ENCODE peak calls at places on chromosomes 5 and 9, in nine cellular contexts. D, S, O, E, N, R, A, I and W are unnamed samples.

GRCh38 chr5:33423018-33423630 is 17.6 kb upstream of the TARS1 start:
- DNase-seq in D (no peak), S (peak; percentile 66), N (no peak), I (no peak), E (no peak), R (peak; percentile 39), O (no peak), A (no peak), W (no peak)

GRCh38 chr9:126112135-126112720 is 214.4 kb upstream of the MVB12B start:
- DNase-seq in A (no peak), R (no peak), S (no peak), E (no peak), N (no peak), O (no peak), D (no peak), I (no peak), W (no peak)

GRCh38 chr5:177105546-177106476 is 19.1 kb downstream of the FGFR4 start:
- DNase-seq in D (no peak), N (no peak), R (no peak), O (no peak), A (no peak), I (no peak), S (no peak), E (no peak), W (no peak)

GRCh38 chr5:132190161-132190817 is 37.4 kb downstream of the P4HA2 start:
- DNase-seq in S (peak; percentile 79), A (no peak), N (peak; percentile 53), I (no peak), R (peak; percentile 80), O (peak; percentile 65), E (no peak), D (no peak), W (no peak)

GRCh38 chr5:141100243-141100805 is at the start of gene PCDHB3:
- DNase-seq in O (peak; percentile 43), A (peak; percentile 33), E (no peak), D (no peak), S (peak; percentile 8), N (peak; percentile 28), R (peak; percentile 20), I (peak; percentile 71), W (no peak)

GRCh38 chr5:173243215-173243614 is 8.2 kb upstream of the NKX2-5 start:
- DNase-seq in A (no peak), R (no peak), S (no peak), D (no peak), O (no peak), I (no peak), N (no peak), E (no peak), W (no peak)

GRCh38 chr5:18375637-18376036 is 741.4 kb downstream of the TAF11L14 start:
- DNase-seq in I (no peak), S (no peak), E (no peak), R (no peak), N (no peak), O (no peak), D (no peak), A (no peak), W (no peak)

GRCh38 chr5:170809551-170809950 is 26.0 kb downstream of the GABRP start:
- DNase-seq in O (peak; percentile 16), E (no peak), I (no peak), D (no peak), R (peak; percentile 66), S (peak; percentile 72), N (no peak), A (peak; percentile 43), W (no peak)

GRCh38 chr5:74313896-74314295 is 326.6 kb downstream of the ENC1 start:
- DNase-seq in S (no peak), R (no peak), D (no peak), I (no peak), A (no peak), E (no peak), N (no peak), O (no peak), W (no peak)

GRCh38 chr5:36662291-36662851 is 56.0 kb downstream of the SLC1A3 start:
- DNase-seq in O (no peak), R (no peak), I (no peak), N (no peak), S (no peak), D (no peak), A (no peak), E (no peak), W (no peak)

GRCh38 chr5:109693535-109694152 is 3.9 kb downstream of the MAN2A1 start:
- DNase-seq in O (no peak), S (peak; percentile 41), A (no peak), R (no peak), D (no peak), N (no peak), I (no peak), E (no peak), W (no peak)
- H3K4me1 ChIP-seq in O (peaks cover 37% of the 10 kb centered on the region), S (no peaks in the 10 kb centered on the region), A (peaks cover 63% of the 10 kb centered on the region), R (peaks cover 28% of the 10 kb centered on the region), D (peaks cover 28% of the 10 kb centered on the region), N (no peaks in the 10 kb centered on the region), I (peaks cover 54% of the 10 kb centered on the region), E (no peaks in the 10 kb centered on the region), W (peaks cover 8% of the 10 kb centered on the region)

GRCh38 chr5:139788294-139788875 is 7.2 kb upstream of the PSD2 start:
- DNase-seq in E (no peak), A (no peak), N (no peak), O (no peak), I (no peak), R (no peak), D (no peak), S (no peak), W (peak; percentile 34)
- H3K4me3 ChIP-seq in E (peak overlapping the region; percentile 66), A (peak overlapping the region; percentile 2), N (peak overlapping the region; percentile 63), O (no peak overlapping the region), I (peak overlapping the region; percentile 80), R (peak overlapping the region; percentile 63), D (peak overlapping the region; percentile 70), S (no peak overlapping the region), W (no peak overlapping the region)

GRCh38 chr5:95738069-95738468 is 6.9 kb downstream of the RHOBTB3 start:
- DNase-seq in A (no peak), R (no peak), S (no peak), N (no peak), E (no peak), O (no peak), I (no peak), D (no peak), W (no peak)
- H3K4me1 ChIP-seq in A (peaks cover 68% of the 10 kb centered on the region), R (peaks cover 10% of the 10 kb centered on the region), S (peaks cover 23% of the 10 kb centered on the region), N (no peaks in the 10 kb centered on the region), E (no peaks in the 10 kb centered on the region), O (peaks cover 31% of the 10 kb centered on the region), I (peaks cover 54% of the 10 kb centered on the region), D (no peaks in the 10 kb centered on the region), W (peaks cover 15% of the 10 kb centered on the region)

DNA sequence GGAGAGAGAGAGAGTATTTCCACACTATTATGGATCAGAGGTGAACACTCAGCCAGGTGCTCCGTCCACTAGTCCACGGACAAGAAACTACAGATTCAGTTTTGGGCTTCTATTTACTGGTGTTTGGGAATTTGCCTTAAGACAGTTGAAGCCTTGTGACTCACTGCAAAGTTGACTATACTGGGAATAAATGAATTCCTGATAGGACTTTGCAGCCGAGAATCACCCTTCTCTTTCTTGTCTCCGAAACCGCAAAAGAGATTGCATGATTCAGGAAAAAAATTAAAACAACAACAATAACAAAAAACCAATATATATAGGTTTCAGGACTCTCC is 701 bp downstream of the TMEM171 start:
- DNase-seq in N (no peak), A (no peak), S (peak; percentile 24), R (no peak), D (no peak), O (no peak), I (no peak), E (no peak), W (no peak)
- H3K4me3 ChIP-seq in N (peak overlapping the region; percentile 31), A (no peak overlapping the region), S (peak overlapping the region; percentile 49), R (peak overlapping the region; percentile 45), D (no peak overlapping the region), O (no peak overlapping the region), I (peak overlapping the region; percentile 57), E (peak overlapping the region; percentile 48), W (no peak overlapping the region)

GRCh38 chr9:131707050-131707449 is 32.8 kb downstream of the RAPGEF1 start:
- DNase-seq in S (no peak), R (no peak), I (no peak), O (no peak), D (no peak), E (no peak), N (no peak), A (no peak), W (no peak)

GRCh38 chr9:131704195-131704983 is 35.5 kb downstream of the RAPGEF1 start:
- DNase-seq in R (no peak), S (no peak), O (no peak), E (no peak), N (no peak), A (no peak), D (no peak), I (no peak), W (no peak)

GRCh38 chr9:131706608-131706970 is 33.3 kb downstream of the RAPGEF1 start:
- DNase-seq in A (peak; percentile 56), R (no peak), I (no peak), N (no peak), D (no peak), E (no peak), O (no peak), S (no peak), W (no peak)

GRCh38 chr9:131702911-131703310 is 37.0 kb downstream of the RAPGEF1 start:
- DNase-seq in E (no peak), I (no peak), O (no peak), R (no peak), S (no peak), A (no peak), N (no peak), D (no peak), W (no peak)

GRCh38 chr9:131704988-131705387 is 34.9 kb downstream of the RAPGEF1 start:
- DNase-seq in I (no peak), E (no peak), O (no peak), N (no peak), A (no peak), S (no peak), R (no peak), D (no peak), W (no peak)
- H3K4me1 ChIP-seq in I (peaks cover 84% of the 10 kb centered on the region), E (no peaks in the 10 kb centered on the region), O (peaks cover 16% of the 10 kb centered on the region), N (no peaks in the 10 kb centered on the region), A (peaks cover 60% of the 10 kb centered on the region), S (peaks cover 24% of the 10 kb centered on the region), R (peaks cover 79% of the 10 kb centered on the region), D (peaks cover 30% of the 10 kb centered on the region), W (peaks cover 21% of the 10 kb centered on the region)

GRCh38 chr9:136197930-136198604 is 6.9 kb downstream of the LHX3 start:
- DNase-seq in N (no peak), O (no peak), A (no peak), S (no peak), D (no peak), E (no peak), R (no peak), I (no peak), W (no peak)
- H3K4me3 ChIP-seq in N (no peak overlapping the region), O (no peak overlapping the region), A (no peak overlapping the region), S (no peak overlapping the region), D (no peak overlapping the region), E (no peak overlapping the region), R (peak overlapping the region; percentile 36), I (no peak overlapping the region), W (no peak overlapping the region)

GRCh38 chr5:168362097-168362885 is 70.8 kb downstream of the WWC1 start:
- DNase-seq in I (no peak), R (no peak), A (no peak), S (no peak), E (no peak), D (no peak), O (no peak), N (no peak), W (no peak)
- H3K4me1 ChIP-seq in I (peaks cover 6% of the 10 kb centered on the region), R (peaks cover 81% of the 10 kb centered on the region), A (peaks cover 44% of the 10 kb centered on the region), S (peaks cover 3% of the 10 kb centered on the region), E (no peaks in the 10 kb centered on the region), D (no peaks in the 10 kb centered on the region), O (no peaks in the 10 kb centered on the region), N (no peaks in the 10 kb centered on the region), W (no peaks in the 10 kb centered on the region)